ENCODE peak calls at places on chromosomes 5 and 9, in four cellular contexts. M, H, K and F are unnamed samples. For H3K4me1 and H3K27me3, the result is how much of the 10 kb centered on the place peaks cover.

GRCh38 chr9:117733465-117733864 is 29.3 kb downstream of the TLR4 start:
- DNase-seq in M (no peak), H (no peak), K (no peak), F (no peak)

GRCh38 chr9:35051069-35051967 is 21.1 kb downstream of the VCP start:
- DNase-seq in M (peak), H (peak), K (peak), F (peak)

GRCh38 chr5:38994329-38994927 is 79.8 kb downstream of the RICTOR start:
- DNase-seq in M (peak), H (peak), K (no peak), F (peak)

GRCh38 chr9:123473226-123473625 is 117.2 kb downstream of the CRB2 start:
- DNase-seq in M (no peak), H (no peak), K (no peak), F (peak)

GRCh38 chr5:75009559-75010230 is 42.7 kb downstream of the GCNT4 start:
- DNase-seq in M (no peak), H (no peak), K (no peak), F (no peak)

GRCh38 chr9:113875917-113876805 is at the start of gene ZNF618:
- DNase-seq in M (peak), H (peak), K (peak), F (peak)

GRCh38 chr5:139664727-139665351 is 16.7 kb downstream of the CXXC5 start:
- DNase-seq in M (no peak), H (peak), K (peak), F (peak)

GRCh38 chr5:126680215-126680817 is 79.6 kb downstream of the PHAX start:
- DNase-seq in M (peak), H (no peak), K (no peak), F (peak)

GRCh38 chr9:133818444-133818843 is 80.3 kb upstream of the SARDH start:
- DNase-seq in M (no peak), H (no peak), K (no peak), F (no peak)

GRCh38 chr5:144703776-144704175 is 533.1 kb downstream of the KCTD16 start:
- DNase-seq in M (no peak), H (no peak), K (no peak), F (no peak)
- H3K4me1 ChIP-seq in M (under half), H (under half), K (under half), F (under half)

GRCh38 chr9:86102626-86103025 is 3.3 kb upstream of the GOLM1 start:
- DNase-seq in M (no peak), H (no peak), K (no peak), F (no peak)

GRCh38 chr9:86096382-86096781 is 3.0 kb downstream of the GOLM1 start:
- DNase-seq in M (no peak), H (no peak), K (no peak), F (no peak)

GRCh38 chr9:86097510-86098224 is 1.7 kb downstream of the GOLM1 start:
- DNase-seq in M (peak), H (no peak), K (no peak), F (no peak)

GRCh38 chr9:86098793-86099694 is at the start of gene GOLM1:
- DNase-seq in M (peak), H (peak), K (peak), F (peak)

DNA sequence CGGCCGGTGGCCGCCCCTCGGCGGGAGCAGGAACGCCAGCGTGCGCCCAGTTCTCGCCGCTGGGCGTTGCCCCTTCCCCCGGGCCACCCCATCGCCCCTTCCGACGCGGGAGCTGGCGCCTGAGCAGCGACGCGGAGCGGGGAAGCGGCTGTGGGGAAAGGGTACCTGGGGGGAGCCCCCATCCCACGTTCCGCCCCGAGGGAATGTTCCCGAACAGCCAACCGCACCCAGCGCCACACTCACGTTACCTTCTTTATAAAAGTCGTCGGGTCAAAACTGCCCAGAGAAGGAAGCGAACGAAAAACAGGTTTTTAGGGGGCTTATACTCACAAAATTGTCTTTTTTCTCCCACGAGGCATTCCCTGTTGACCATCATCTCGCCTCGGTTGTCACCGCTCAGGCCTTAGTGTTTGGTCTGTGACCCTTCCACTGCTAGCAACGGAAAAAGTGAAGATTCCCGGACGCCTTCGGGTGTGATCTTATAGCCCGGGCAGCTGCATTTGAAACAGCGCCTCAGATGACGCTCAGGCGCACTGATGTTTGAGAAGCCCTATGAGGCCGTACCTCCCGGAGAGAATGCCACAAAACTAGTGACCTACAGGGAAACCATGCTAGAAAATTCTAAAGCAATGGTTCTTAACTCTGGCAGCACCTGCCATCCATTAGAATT is 472 bp upstream of the GOLM1 start:
- DNase-seq in M (peak), H (peak), K (no peak), F (no peak)
- H3K4me3 ChIP-seq in M (peak), H (peak), K (peak), F (peak)

GRCh38 chr5:141441571-141442170 is 11.4 kb downstream of the PCDHGA12 start:
- DNase-seq in M (no peak), H (peak), K (peak), F (no peak)

GRCh38 chr5:141437208-141437607 is 6.9 kb downstream of the PCDHGA12 start:
- DNase-seq in M (no peak), H (no peak), K (no peak), F (no peak)

GRCh38 chr5:141434006-141434405 is 3.7 kb downstream of the PCDHGA12 start:
- DNase-seq in M (no peak), H (no peak), K (no peak), F (no peak)

GRCh38 chr5:141439411-141440141 is 9.3 kb downstream of the PCDHGA12 start:
- DNase-seq in M (no peak), H (no peak), K (no peak), F (no peak)
- H3K27me3 ChIP-seq in M (under half), H (under half), K (under half), F (under half)

GRCh38 chr9:92719028-92719647 is 45.5 kb downstream of the BICD2 start:
- DNase-seq in M (no peak), H (no peak), K (peak), F (no peak)
- H3K4me1 ChIP-seq in M (under half), H (under half), K (under half), F (under half)

GRCh38 chr5:4348919-4349318 is 753.3 kb downstream of the IRX1 start:
- DNase-seq in M (no peak), H (no peak), K (no peak), F (no peak)
- H3K4me3 ChIP-seq in M (no peak), H (no peak), K (no peak), F (no peak)